ENCODE peak calls at places on chromosome 22, in ten cellular contexts. One of them, this sample, is unnamed.

GRCh38 chr22:20764729-20765128 is 9.2 kb upstream of the SERPIND1 start:
- DNase-seq in NCI-H1105 treated with DMSO at 0.1 percent for 48 hours: no peak
- DNase-seq in activated T-cell treated with anti-CD3 and anti-CD28 coated beads for 1 hour: no peak
- DNase-seq in AG09319: no peak
- DNase-seq in T47D: no peak
- DNase-seq in Ammon's horn: no peak
- DNase-seq in stimulated activated naive CD8-positive, alpha-beta T cell treated with anti-CD3 and anti-CD28 coated beads, Interleukin-15, Interleukin-2, amounts not matched to agents 100 U/mL and 50 U/mL, for 24 hours: no peak
- DNase-seq in stimulated activated CD8-positive, alpha-beta memory T cell treated with anti-CD3 and anti-CD28 coated beads, Interleukin-7, amount 100 ng/mL, for 1 hour: no peak
- DNase-seq in fibroblast of lung: no peak
- DNase-seq in aorta: no peak
- DNase-seq in this sample: no peak

GRCh38 chr22:44588348-44588747 is 90.3 kb upstream of the RTL6 start:
- DNase-seq in Ammon's horn: no peak
- DNase-seq in AG09319: no peak
- DNase-seq in T47D: no peak
- DNase-seq in stimulated activated CD8-positive, alpha-beta memory T cell treated with anti-CD3 and anti-CD28 coated beads, Interleukin-7, amount 100 ng/mL, for 1 hour: no peak
- DNase-seq in fibroblast of lung: no peak
- DNase-seq in stimulated activated naive CD8-positive, alpha-beta T cell treated with anti-CD3 and anti-CD28 coated beads, Interleukin-15, Interleukin-2, amounts not matched to agents 100 U/mL and 50 U/mL, for 24 hours: no peak
- DNase-seq in aorta: peak
- DNase-seq in NCI-H1105 treated with DMSO at 0.1 percent for 48 hours: no peak
- DNase-seq in activated T-cell treated with anti-CD3 and anti-CD28 coated beads for 1 hour: no peak
- DNase-seq in this sample: no peak

GRCh38 chr22:24772493-24773220 is 1.9 kb downstream of the PIWIL3 start:
- DNase-seq in stimulated activated CD8-positive, alpha-beta memory T cell treated with anti-CD3 and anti-CD28 coated beads, Interleukin-7, amount 100 ng/mL, for 1 hour: no peak
- DNase-seq in fibroblast of lung: peak
- DNase-seq in T47D: peak
- DNase-seq in stimulated activated naive CD8-positive, alpha-beta T cell treated with anti-CD3 and anti-CD28 coated beads, Interleukin-15, Interleukin-2, amounts not matched to agents 100 U/mL and 50 U/mL, for 24 hours: no peak
- DNase-seq in NCI-H1105 treated with DMSO at 0.1 percent for 48 hours: peak
- DNase-seq in Ammon's horn: peak
- DNase-seq in AG09319: no peak
- DNase-seq in aorta: no peak
- DNase-seq in activated T-cell treated with anti-CD3 and anti-CD28 coated beads for 1 hour: no peak
- DNase-seq in this sample: no peak

GRCh38 chr22:49674479-49674830 is 153.2 kb downstream of the BRD1 start:
- DNase-seq in fibroblast of lung: no peak
- DNase-seq in aorta: no peak
- DNase-seq in NCI-H1105 treated with DMSO at 0.1 percent for 48 hours: no peak
- DNase-seq in AG09319: no peak
- DNase-seq in T47D: no peak
- DNase-seq in activated T-cell treated with anti-CD3 and anti-CD28 coated beads for 1 hour: no peak
- DNase-seq in Ammon's horn: no peak
- DNase-seq in stimulated activated naive CD8-positive, alpha-beta T cell treated with anti-CD3 and anti-CD28 coated beads, Interleukin-15, Interleukin-2, amounts not matched to agents 100 U/mL and 50 U/mL, for 24 hours: no peak
- DNase-seq in stimulated activated CD8-positive, alpha-beta memory T cell treated with anti-CD3 and anti-CD28 coated beads, Interleukin-7, amount 100 ng/mL, for 1 hour: no peak
- DNase-seq in this sample: no peak

GRCh38 chr22:47127441-47127871 is 365.0 kb downstream of the TBC1D22A start:
- DNase-seq in T47D: no peak
- DNase-seq in fibroblast of lung: no peak
- DNase-seq in NCI-H1105 treated with DMSO at 0.1 percent for 48 hours: no peak
- DNase-seq in stimulated activated naive CD8-positive, alpha-beta T cell treated with anti-CD3 and anti-CD28 coated beads, Interleukin-15, Interleukin-2, amounts not matched to agents 100 U/mL and 50 U/mL, for 24 hours: no peak
- DNase-seq in aorta: peak
- DNase-seq in stimulated activated CD8-positive, alpha-beta memory T cell treated with anti-CD3 and anti-CD28 coated beads, Interleukin-7, amount 100 ng/mL, for 1 hour: no peak
- DNase-seq in activated T-cell treated with anti-CD3 and anti-CD28 coated beads for 1 hour: no peak
- DNase-seq in Ammon's horn: no peak
- DNase-seq in AG09319: no peak
- DNase-seq in this sample: no peak

GRCh38 chr22:48367731-48368130 is 1459.9 kb downstream of the BRD1 start:
- DNase-seq in stimulated activated CD8-positive, alpha-beta memory T cell treated with anti-CD3 and anti-CD28 coated beads, Interleukin-7, amount 100 ng/mL, for 1 hour: no peak
- DNase-seq in activated T-cell treated with anti-CD3 and anti-CD28 coated beads for 1 hour: no peak
- DNase-seq in AG09319: no peak
- DNase-seq in fibroblast of lung: no peak
- DNase-seq in stimulated activated naive CD8-positive, alpha-beta T cell treated with anti-CD3 and anti-CD28 coated beads, Interleukin-15, Interleukin-2, amounts not matched to agents 100 U/mL and 50 U/mL, for 24 hours: no peak
- DNase-seq in Ammon's horn: no peak
- DNase-seq in aorta: no peak
- DNase-seq in T47D: no peak
- DNase-seq in NCI-H1105 treated with DMSO at 0.1 percent for 48 hours: no peak
- DNase-seq in this sample: no peak

GRCh38 chr22:31100762-31101525 is 6.4 kb downstream of the SELENOM start:
- DNase-seq in fibroblast of lung: no peak
- DNase-seq in Ammon's horn: no peak
- DNase-seq in AG09319: no peak
- DNase-seq in NCI-H1105 treated with DMSO at 0.1 percent for 48 hours: no peak
- DNase-seq in stimulated activated CD8-positive, alpha-beta memory T cell treated with anti-CD3 and anti-CD28 coated beads, Interleukin-7, amount 100 ng/mL, for 1 hour: no peak
- DNase-seq in activated T-cell treated with anti-CD3 and anti-CD28 coated beads for 1 hour: no peak
- DNase-seq in T47D: no peak
- DNase-seq in stimulated activated naive CD8-positive, alpha-beta T cell treated with anti-CD3 and anti-CD28 coated beads, Interleukin-15, Interleukin-2, amounts not matched to agents 100 U/mL and 50 U/mL, for 24 hours: no peak
- DNase-seq in aorta: no peak
- DNase-seq in this sample: no peak

GRCh38 chr22:50445880-50446707 is 28.7 kb downstream of the SBF1 start:
- DNase-seq in stimulated activated CD8-positive, alpha-beta memory T cell treated with anti-CD3 and anti-CD28 coated beads, Interleukin-7, amount 100 ng/mL, for 1 hour: no peak
- DNase-seq in NCI-H1105 treated with DMSO at 0.1 percent for 48 hours: no peak
- DNase-seq in AG09319: no peak
- DNase-seq in activated T-cell treated with anti-CD3 and anti-CD28 coated beads for 1 hour: no peak
- DNase-seq in T47D: no peak
- DNase-seq in Ammon's horn: no peak
- DNase-seq in stimulated activated naive CD8-positive, alpha-beta T cell treated with anti-CD3 and anti-CD28 coated beads, Interleukin-15, Interleukin-2, amounts not matched to agents 100 U/mL and 50 U/mL, for 24 hours: no peak
- DNase-seq in aorta: no peak
- DNase-seq in fibroblast of lung: no peak
- DNase-seq in this sample: no peak

GRCh38 chr22:23910496-23911190 is 16.5 kb downstream of the MIF start:
- DNase-seq in stimulated activated naive CD8-positive, alpha-beta T cell treated with anti-CD3 and anti-CD28 coated beads, Interleukin-15, Interleukin-2, amounts not matched to agents 100 U/mL and 50 U/mL, for 24 hours: no peak
- DNase-seq in Ammon's horn: no peak
- DNase-seq in stimulated activated CD8-positive, alpha-beta memory T cell treated with anti-CD3 and anti-CD28 coated beads, Interleukin-7, amount 100 ng/mL, for 1 hour: no peak
- DNase-seq in fibroblast of lung: no peak
- DNase-seq in aorta: no peak
- DNase-seq in activated T-cell treated with anti-CD3 and anti-CD28 coated beads for 1 hour: no peak
- DNase-seq in NCI-H1105 treated with DMSO at 0.1 percent for 48 hours: no peak
- DNase-seq in T47D: no peak
- DNase-seq in AG09319: no peak
- DNase-seq in this sample: no peak

GRCh38 chr22:28799125-28799833 is 1.1 kb downstream of the XBP1 start:
- DNase-seq in AG09319: peak
- DNase-seq in activated T-cell treated with anti-CD3 and anti-CD28 coated beads for 1 hour: no peak
- DNase-seq in aorta: peak
- DNase-seq in Ammon's horn: peak
- DNase-seq in NCI-H1105 treated with DMSO at 0.1 percent for 48 hours: peak
- DNase-seq in stimulated activated CD8-positive, alpha-beta memory T cell treated with anti-CD3 and anti-CD28 coated beads, Interleukin-7, amount 100 ng/mL, for 1 hour: no peak
- DNase-seq in T47D: no peak
- DNase-seq in fibroblast of lung: peak
- DNase-seq in stimulated activated naive CD8-positive, alpha-beta T cell treated with anti-CD3 and anti-CD28 coated beads, Interleukin-15, Interleukin-2, amounts not matched to agents 100 U/mL and 50 U/mL, for 24 hours: peak
- DNase-seq in this sample: peak

GRCh38 chr22:19723165-19723989 is at the start of gene GP1BB:
- DNase-seq in AG09319: no peak
- DNase-seq in aorta: no peak
- DNase-seq in NCI-H1105 treated with DMSO at 0.1 percent for 48 hours: peak
- DNase-seq in activated T-cell treated with anti-CD3 and anti-CD28 coated beads for 1 hour: peak
- DNase-seq in T47D: no peak
- DNase-seq in Ammon's horn: no peak
- DNase-seq in stimulated activated naive CD8-positive, alpha-beta T cell treated with anti-CD3 and anti-CD28 coated beads, Interleukin-15, Interleukin-2, amounts not matched to agents 100 U/mL and 50 U/mL, for 24 hours: peak
- DNase-seq in stimulated activated CD8-positive, alpha-beta memory T cell treated with anti-CD3 and anti-CD28 coated beads, Interleukin-7, amount 100 ng/mL, for 1 hour: no peak
- DNase-seq in fibroblast of lung: peak
- DNase-seq in this sample: no peak